ENCODE peak calls at places on chromosomes 6 and 20, in ten cellular contexts. Q is lower lobe of right lung, O is IMR-90, H is tibial nerve, B is SJCRH30, R is spleen, Y is ascending aorta, A is mammary epithelial cell, M is PC-3, J is Peyer's patch. G is an unnamed sample.

GRCh38 chr20:24610341-24611115 is 141.1 kb downstream of the SYNDIG1 start:
- DNase-seq in H (no peak), J (no peak), O (no peak), B (peak; percentile 63), R (no peak), Y (no peak), A (peak; percentile 87), M (no peak), Q (no peak), G (peak; percentile 56)

GRCh38 chr6:112298816-112299281 is 44.5 kb upstream of the LAMA4 start:
- DNase-seq in A (peak; percentile 83), J (no peak), R (no peak), O (peak; percentile 94), M (peak; percentile 86), B (peak; percentile 72), Q (no peak), H (no peak), Y (no peak), G (peak; percentile 58)

GRCh38 chr6:44284119-44284518 is 13.9 kb downstream of the TMEM151B start:
- DNase-seq in M (no peak), A (no peak), Q (no peak), Y (no peak), H (no peak), B (no peak), J (no peak), R (no peak), O (no peak), G (no peak)

GRCh38 chr20:48066256-48066655 is 281.0 kb upstream of the SULF2 start:
- DNase-seq in J (no peak), B (no peak), O (peak; percentile 31), H (no peak), R (no peak), M (peak; percentile 75), Y (no peak), Q (no peak), A (peak; percentile 60), G (peak; percentile 48)

GRCh38 chr6:77286541-77286940 is 176.8 kb downstream of the HTR1B start:
- DNase-seq in B (no peak), J (no peak), M (no peak), O (no peak), H (no peak), A (no peak), R (no peak), Y (no peak), Q (no peak), G (no peak)

GRCh38 chr6:7518853-7519252 is 22.6 kb upstream of the DSP start:
- DNase-seq in M (no peak), O (no peak), R (no peak), A (no peak), Y (no peak), Q (no peak), H (no peak), B (no peak), J (no peak), G (no peak)

GRCh38 chr6:105985098-105985815 is 100.9 kb upstream of the PRDM1 start:
- DNase-seq in A (no peak), Y (no peak), B (no peak), R (no peak), J (no peak), Q (no peak), O (no peak), M (no peak), H (no peak), G (no peak)

GRCh38 chr20:20414640-20415274 is 46.9 kb downstream of the INSM1 start:
- DNase-seq in R (no peak), A (no peak), J (no peak), B (no peak), M (no peak), H (no peak), Q (no peak), O (no peak), Y (no peak), G (no peak)

GRCh38 chr6:7042056-7042653 is 65.6 kb upstream of the RREB1 start:
- DNase-seq in Y (no peak), J (no peak), H (no peak), R (no peak), B (no peak), O (no peak), A (no peak), Q (peak; percentile 53), M (peak; percentile 51), G (no peak)

GRCh38 chr20:25338112-25339023 is 52.3 kb downstream of the ABHD12 start:
- DNase-seq in B (no peak), Y (no peak), M (no peak), A (no peak), H (no peak), R (no peak), Q (no peak), O (no peak), J (no peak), G (no peak)

GRCh38 chr6:3517350-3517749 is 60.5 kb upstream of the SLC22A23 start:
- DNase-seq in Q (no peak), R (no peak), Y (no peak), M (peak; percentile 80), J (no peak), H (peak; percentile 40), O (peak; percentile 95), A (peak; percentile 93), B (no peak), G (peak; percentile 81)

GRCh38 chr6:154039231-154039842 is at the start of gene OPRM1:
- DNase-seq in M (no peak), A (peak; percentile 24), B (peak; percentile 30), Q (peak; percentile 46), R (no peak), O (no peak), H (no peak), J (no peak), Y (no peak), G (no peak)

GRCh38 chr20:4898282-4898681 is 103.0 kb downstream of the SLC23A2 start:
- DNase-seq in M (peak; percentile 99), O (peak; percentile 89), H (no peak), J (peak; percentile 69), A (peak; percentile 98), Q (no peak), R (no peak), Y (no peak), B (peak; percentile 55), G (peak; percentile 94)

GRCh38 chr6:89836637-89837222 is 7.0 kb downstream of the CASP8AP2 start:
- DNase-seq in H (no peak), M (no peak), B (no peak), Q (no peak), Y (no peak), J (no peak), O (no peak), A (no peak), R (no peak), G (no peak)

GRCh38 chr6:104251651-104252050 is 608.1 kb downstream of the HACE1 start:
- DNase-seq in A (no peak), O (no peak), B (no peak), R (no peak), Q (no peak), J (peak; percentile 32), Y (no peak), M (no peak), H (no peak), G (no peak)

GRCh38 chr6:104253236-104253635 is 606.5 kb downstream of the HACE1 start:
- DNase-seq in Y (no peak), R (no peak), J (no peak), A (no peak), M (peak; percentile 22), Q (no peak), H (no peak), B (no peak), O (no peak), G (no peak)

GRCh38 chr6:104256547-104257144 is 603.1 kb downstream of the HACE1 start:
- DNase-seq in H (no peak), M (no peak), Q (no peak), R (no peak), B (no peak), Y (no peak), O (no peak), A (no peak), J (no peak), G (no peak)

DNA sequence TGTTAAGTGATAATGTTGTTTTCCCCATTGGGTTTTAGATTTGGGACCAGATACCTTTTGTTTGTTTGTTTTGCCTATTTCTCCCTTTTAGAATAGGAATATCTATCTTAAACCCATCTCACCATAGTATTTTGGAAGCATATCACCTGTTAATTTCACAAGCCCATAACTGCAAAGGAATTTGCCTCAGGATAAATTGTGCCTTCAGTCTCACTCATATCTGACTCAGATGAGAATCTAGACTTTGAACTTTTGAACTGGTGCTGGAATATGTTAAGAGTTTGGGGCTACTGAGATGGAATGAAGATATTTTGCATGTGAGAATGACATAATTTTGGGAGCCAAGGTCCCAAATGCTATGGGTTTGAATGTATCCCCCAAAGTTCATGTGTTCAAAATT is 607.4 kb downstream of the HACE1 start:
- DNase-seq in M (peak; percentile 77), O (no peak), A (peak; percentile 36), Q (no peak), H (no peak), Y (no peak), R (no peak), J (no peak), B (no peak), G (peak; percentile 50)
- H3K27ac ChIP-seq in M (peak overlapping the region; percentile 11), O (no peak overlapping the region), A (no peak overlapping the region), Q (no peak overlapping the region), H (no peak overlapping the region), Y (no peak overlapping the region), R (no peak overlapping the region), J (no peak overlapping the region), B (no peak overlapping the region), G (no peak overlapping the region)

GRCh38 chr20:63829598-63829942 is 1.5 kb downstream of the ZBTB46 start:
- DNase-seq in J (no peak), B (no peak), H (no peak), Q (no peak), R (no peak), O (no peak), M (no peak), A (no peak), Y (no peak), G (no peak)
- H3K27ac ChIP-seq in J (peak overlapping the region; percentile 62), B (no peak overlapping the region), H (no peak overlapping the region), Q (peak overlapping the region; percentile 63), R (peak overlapping the region; percentile 92), O (no peak overlapping the region), M (no peak overlapping the region), A (no peak overlapping the region), Y (no peak overlapping the region), G (no peak overlapping the region)

DNA sequence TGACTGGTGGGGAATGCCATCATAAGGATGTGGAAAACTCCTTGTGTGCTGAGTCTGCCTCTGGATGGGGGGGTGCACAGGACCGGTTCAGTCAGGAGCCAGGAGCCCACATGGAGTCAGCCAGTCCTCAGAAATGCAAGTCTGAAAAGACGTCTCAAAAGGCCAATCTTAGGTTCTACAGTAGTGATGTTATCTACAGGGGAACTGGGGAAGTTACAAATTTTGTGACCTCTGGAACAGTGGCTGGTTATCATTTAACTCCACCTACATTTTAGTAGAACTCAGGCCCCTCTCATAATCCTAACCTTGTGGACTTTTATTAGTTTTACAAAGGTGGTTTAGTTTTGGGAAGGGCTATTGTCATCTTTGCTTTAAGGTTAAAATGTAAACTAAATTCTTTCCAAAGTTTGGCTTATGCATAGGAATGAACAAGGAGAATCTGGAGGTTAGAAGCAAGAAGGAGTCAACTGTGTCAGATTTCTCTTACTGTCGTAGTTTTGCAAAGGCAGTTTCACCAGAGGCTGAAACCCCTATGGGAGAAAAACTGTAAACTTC is 13.7 kb upstream of the TBC1D22B start:
- DNase-seq in Y (no peak), Q (no peak), M (no peak), B (no peak), A (no peak), J (no peak), O (no peak), H (no peak), R (no peak), G (no peak)
- H3K27ac ChIP-seq in Y (peak overlapping the region; percentile 93), Q (peak overlapping the region; percentile 86), M (no peak overlapping the region), B (peak overlapping the region; percentile 51), A (peak overlapping the region; percentile 89), J (peak overlapping the region; percentile 70), O (peak overlapping the region; percentile 100), H (no peak overlapping the region), R (peak overlapping the region; percentile 51), G (peak overlapping the region; percentile 97)

GRCh38 chr6:31351734-31352496 is 5.1 kb downstream of the HLA-B start:
- DNase-seq in J (no peak), H (no peak), O (no peak), R (no peak), B (no peak), A (no peak), Y (no peak), M (no peak), Q (no peak), G (no peak)
- H3K27ac ChIP-seq in J (no peak overlapping the region), H (no peak overlapping the region), O (no peak overlapping the region), R (no peak overlapping the region), B (no peak overlapping the region), A (no peak overlapping the region), Y (no peak overlapping the region), M (no peak overlapping the region), Q (no peak overlapping the region), G (no peak overlapping the region)

G was measured in epithelial cell of prostate.